ENCODE peak calls at places on chromosomes 7 and 10, in four cellular contexts. B, U, N and Z are unnamed samples.
A peak's percentile ranks its signal among the peaks of the same experiment; 100 is the strongest.

GRCh38 chr7:142063551-142064442 is 47.7 kb upstream of the MGAM2 start:
- DNase-seq in B (no peak), U (no peak), N (no peak), Z (no peak)

GRCh38 chr7:140683657-140684056 is 10.9 kb downstream of the ADCK2 start:
- DNase-seq in B (peak; percentile 28), U (no peak), N (no peak), Z (no peak)

GRCh38 chr7:133491846-133492652 is 239.2 kb downstream of the EXOC4 start:
- DNase-seq in B (no peak), U (no peak), N (peak; percentile 71), Z (no peak)

GRCh38 chr10:17965649-17966048 is 13.9 kb downstream of the SLC39A12 start:
- DNase-seq in B (no peak), U (no peak), N (no peak), Z (no peak)

GRCh38 chr10:76401006-76401405 is 969.6 kb downstream of the LRMDA start:
- DNase-seq in B (no peak), U (no peak), N (no peak), Z (no peak)

GRCh38 chr10:128875955-128876354 is 591.1 kb upstream of the MGMT start:
- DNase-seq in B (peak; percentile 88), U (no peak), N (peak; percentile 11), Z (peak; percentile 18)

GRCh38 chr10:110407301-110408170 is 90.2 kb upstream of the DUSP5 start:
- DNase-seq in B (no peak), U (no peak), N (no peak), Z (no peak)

GRCh38 chr7:98234429-98235147 is 17.4 kb downstream of the TECPR1 start:
- DNase-seq in B (no peak), U (no peak), N (no peak), Z (no peak)

GRCh38 chr7:69683002-69683401 is 84.7 kb downstream of the AUTS2 start:
- DNase-seq in B (no peak), U (peak; percentile 26), N (no peak), Z (no peak)

GRCh38 chr10:132873395-132873794 is 69.0 kb downstream of the CFAP46 start:
- DNase-seq in B (peak; percentile 43), U (peak; percentile 13), N (no peak), Z (peak; percentile 54)

GRCh38 chr10:88565072-88565471 is 18.0 kb downstream of the RNLS start:
- DNase-seq in B (no peak), U (no peak), N (peak; percentile 64), Z (no peak)
- TF ChIP-seq CTCF in B (no peak), U (no peak), N (peak; percentile 58), Z (peak; percentile 73)

GRCh38 chr10:124520553-124521428 is 59.2 kb downstream of the LHPP start:
- DNase-seq in B (no peak), U (no peak), N (peak; percentile 65), Z (no peak)
- TF ChIP-seq CTCF in B (no peak), U (no peak), N (peak; percentile 39), Z (peak; percentile 15)

GRCh38 chr10:15824498-15824897 is 35.8 kb downstream of the MINDY3 start:
- DNase-seq in B (no peak), U (no peak), N (peak; percentile 12), Z (no peak)
- TF ChIP-seq CTCF in B (no peak), U (no peak), N (peak; percentile 63), Z (peak; percentile 77)

GRCh38 chr10:118712080-118712479 is 42.7 kb downstream of the CACUL1 start:
- DNase-seq in B (no peak), U (no peak), N (no peak), Z (no peak)

GRCh38 chr10:118710487-118710886 is 44.3 kb downstream of the CACUL1 start:
- DNase-seq in B (no peak), U (no peak), N (no peak), Z (no peak)

GRCh38 chr10:118708571-118708970 is 46.2 kb downstream of the CACUL1 start:
- DNase-seq in B (no peak), U (no peak), N (no peak), Z (no peak)

DNA sequence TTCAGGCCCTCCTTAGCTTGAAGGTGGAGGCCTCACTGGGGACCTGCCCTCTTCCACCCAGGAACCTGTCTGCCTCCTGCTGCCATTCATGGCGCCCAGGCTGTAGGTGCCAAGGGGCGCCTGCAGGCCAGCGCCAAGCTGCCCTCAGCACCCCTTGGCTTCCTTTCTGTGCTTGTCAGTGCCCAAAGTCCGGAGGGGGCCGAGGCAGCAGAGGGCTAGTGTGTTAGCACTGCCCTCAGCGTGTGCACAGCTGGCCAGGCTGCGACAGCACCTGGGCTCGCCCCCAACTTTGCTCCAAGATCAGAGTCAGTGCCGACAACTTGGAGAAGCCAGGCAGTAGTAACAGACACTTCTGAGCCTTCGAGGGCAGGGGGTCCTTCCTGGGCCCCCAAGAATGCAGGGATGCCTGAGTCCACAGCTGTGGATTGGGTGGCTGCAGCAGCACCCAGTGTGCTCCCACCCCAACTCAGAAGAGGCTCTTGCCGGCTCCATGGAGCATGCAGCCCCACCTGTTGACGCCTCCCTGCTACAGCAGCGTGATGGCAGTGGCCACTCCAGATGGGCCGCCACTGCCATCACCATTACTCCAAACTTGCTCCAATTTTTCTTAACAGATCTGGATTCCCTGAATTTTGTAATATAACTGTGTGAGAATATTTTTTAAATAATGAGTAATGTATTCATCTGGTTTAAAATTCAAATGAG is 41.7 kb downstream of the CACUL1 start:
- DNase-seq in B (no peak), U (no peak), N (peak; percentile 18), Z (no peak)
- TF ChIP-seq CTCF in B (no peak), U (no peak), N (peak; percentile 55), Z (peak; percentile 25)

DNA sequence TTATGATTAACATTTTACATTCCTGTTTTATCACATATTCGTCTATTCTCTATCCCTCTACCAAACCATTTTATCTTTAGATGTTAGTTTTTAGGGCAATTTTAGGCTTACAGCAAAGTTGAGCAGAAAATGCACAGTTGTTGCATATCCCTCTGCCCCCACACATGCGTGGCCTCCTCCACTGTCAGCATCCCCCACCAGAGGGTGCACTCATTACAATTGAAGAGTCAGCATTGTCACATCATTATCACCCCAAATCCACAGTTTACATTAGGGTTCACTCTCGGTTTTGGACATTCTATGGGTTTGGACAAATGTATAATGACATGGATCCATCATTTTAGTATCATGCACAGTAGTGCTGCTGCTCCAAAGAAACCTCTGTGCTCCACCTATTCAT is 86.4 kb downstream of the WDR37 start:
- DNase-seq in B (peak; percentile 7), U (no peak), N (no peak), Z (no peak)
- TF ChIP-seq CTCF in B (no peak), U (no peak), N (peak; percentile 48), Z (peak; percentile 54)

GRCh38 chr10:61730671-61731070 is 67.9 kb downstream of the CABCOCO1 start:
- DNase-seq in B (no peak), U (no peak), N (no peak), Z (no peak)

GRCh38 chr10:61732635-61733278 is 70.0 kb downstream of the CABCOCO1 start:
- DNase-seq in B (no peak), U (no peak), N (no peak), Z (no peak)

GRCh38 chr10:61735879-61736278 is 73.2 kb downstream of the CABCOCO1 start:
- DNase-seq in B (no peak), U (no peak), N (no peak), Z (no peak)

GRCh38 chr10:61731638-61732037 is 68.9 kb downstream of the CABCOCO1 start:
- DNase-seq in B (no peak), U (no peak), N (no peak), Z (no peak)

DNA sequence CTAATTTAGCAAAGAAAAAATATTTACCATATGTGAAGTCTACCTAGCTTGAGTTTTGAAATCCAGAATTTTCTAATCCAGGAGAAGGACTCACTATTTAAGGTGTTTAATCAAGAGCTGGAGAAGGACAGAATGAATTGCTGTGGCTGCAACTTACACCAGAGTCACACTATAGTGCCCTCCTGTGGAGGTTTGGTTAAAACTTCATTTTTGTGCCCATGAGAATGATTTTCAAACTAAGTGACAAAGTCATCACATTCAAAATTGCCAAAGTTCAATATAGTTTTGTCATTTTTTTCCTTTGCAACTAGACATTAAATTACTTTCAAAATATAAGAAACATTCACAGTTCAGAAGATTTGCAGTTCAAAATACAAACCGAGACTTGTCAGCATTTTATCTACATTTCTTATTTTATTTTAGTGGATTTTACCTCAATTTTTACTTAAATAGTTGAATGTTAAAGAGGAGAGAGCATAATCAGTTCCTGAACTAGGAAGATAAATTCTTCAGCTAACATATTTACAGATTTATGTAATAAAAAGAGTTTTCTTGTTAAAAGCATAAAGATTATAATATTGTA is 70.7 kb downstream of the CABCOCO1 start:
- DNase-seq in B (no peak), U (no peak), N (peak; percentile 76), Z (no peak)
- TF ChIP-seq CTCF in B (no peak), U (no peak), N (peak; percentile 77), Z (peak; percentile 80)

DNA sequence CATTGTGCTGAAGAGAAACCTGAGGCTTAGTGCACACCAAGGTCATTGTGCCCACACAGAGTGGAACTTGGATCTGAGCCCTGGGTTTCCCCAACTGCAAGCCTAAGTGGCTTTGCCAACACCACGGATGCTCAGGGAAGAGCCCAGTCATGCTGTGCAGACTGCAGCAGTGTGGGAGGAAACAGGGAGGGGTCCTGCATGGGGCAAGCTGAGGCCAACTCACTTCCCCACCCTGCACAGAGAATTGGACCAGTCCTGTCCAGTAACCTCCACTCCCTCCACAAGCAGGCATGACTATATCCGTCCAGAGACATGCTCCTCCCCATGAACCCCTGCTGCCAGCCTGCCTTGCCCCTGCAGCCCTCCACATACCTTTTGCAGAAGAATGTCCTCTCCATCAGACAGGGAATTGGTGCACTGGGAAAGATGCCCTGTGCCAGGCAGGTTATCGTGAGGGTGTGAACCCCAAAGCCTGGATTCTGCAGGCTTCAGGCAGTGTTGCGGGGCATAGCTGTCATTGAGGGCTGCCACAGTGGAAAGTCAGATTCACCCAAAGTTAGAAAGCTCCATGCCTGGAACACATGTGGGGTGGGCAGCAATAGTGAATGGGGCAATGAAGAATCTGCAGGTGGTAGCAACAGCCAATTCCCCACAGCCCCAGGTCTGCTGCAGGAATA is 44.9 kb downstream of the DRGX start:
- DNase-seq in B (peak; percentile 64), U (no peak), N (no peak), Z (no peak)
- TF ChIP-seq CTCF in B (no peak), U (no peak), N (no peak), Z (no peak)

DNA sequence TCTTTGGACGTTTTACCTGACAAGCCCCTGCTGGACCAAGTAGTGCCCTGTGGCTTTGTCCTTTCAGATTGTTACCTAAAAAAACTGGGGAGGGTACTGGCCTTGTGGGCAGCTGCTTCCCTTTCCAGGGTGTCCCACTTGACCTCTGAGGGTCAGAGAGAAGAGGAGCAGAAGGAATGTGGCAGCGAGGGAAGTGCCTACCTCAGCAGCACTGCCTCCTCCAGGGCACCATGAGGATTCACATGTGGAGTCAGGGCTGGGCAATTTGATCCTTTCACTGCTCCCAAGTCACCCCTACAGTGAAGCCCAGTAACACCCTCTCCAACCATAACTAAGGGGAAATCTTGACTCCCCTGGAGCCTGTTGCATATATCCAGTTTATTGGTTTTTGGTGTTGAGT is 64.6 kb downstream of the ITGB1 start:
- DNase-seq in B (no peak), U (no peak), N (no peak), Z (no peak)
- TF ChIP-seq CTCF in B (no peak), U (no peak), N (peak; percentile 20), Z (peak; percentile 34)